ENCODE peak calls at places on chromosomes 1 and 21, in six cellular contexts. M is IMR-90, Q is PC-9, F is PC-3, E is keratinocyte, O is GM23248. V is an unnamed sample.

GRCh38 chr1:67766117-67766978 is 66.9 kb downstream of the GNG12 start:
- DNase-seq in Q (peak; percentile 44), F (peak; percentile 62), M (peak; percentile 94), E (no peak), O (peak; percentile 98), V (peak; percentile 77)

GRCh38 chr21:44024895-44025353 is 12.8 kb downstream of the TRAPPC10 start:
- DNase-seq in Q (no peak), F (no peak), O (peak; percentile 87), E (no peak), M (peak; percentile 67), V (peak; percentile 43)

GRCh38 chr1:78254517-78254916 is 208.8 kb downstream of the GIPC2 start:
- DNase-seq in F (peak; percentile 96), E (no peak), Q (no peak), O (peak; percentile 79), M (peak; percentile 80), V (no peak)

GRCh38 chr1:170700842-170701305 is 36.9 kb downstream of the PRRX1 start:
- DNase-seq in F (no peak), E (no peak), M (peak; percentile 61), Q (no peak), O (peak; percentile 66), V (no peak)

GRCh38 chr1:25099343-25099951 is 132.9 kb downstream of the SYF2 start:
- DNase-seq in M (no peak), F (no peak), O (no peak), Q (no peak), E (no peak), V (no peak)

GRCh38 chr1:27601771-27602509 is 2.0 kb downstream of the AHDC1 start:
- DNase-seq in M (no peak), E (no peak), O (peak; percentile 68), F (peak; percentile 27), Q (peak; percentile 69), V (no peak)

GRCh38 chr1:157034137-157034800 is 11.3 kb downstream of the ARHGEF11 start:
- DNase-seq in O (peak; percentile 27), Q (no peak), M (peak; percentile 22), E (no peak), F (no peak), V (no peak)

GRCh38 chr21:35323947-35324346 is 274.8 kb upstream of the RUNX1 start:
- DNase-seq in F (no peak), M (no peak), E (no peak), Q (no peak), O (peak; percentile 54), V (no peak)

GRCh38 chr1:1345384-1345783 is 3.8 kb downstream of the DVL1 start:
- DNase-seq in Q (peak; percentile 71), O (no peak), F (peak; percentile 71), M (no peak), E (no peak), V (no peak)

GRCh38 chr1:43764581-43764980 is 57.2 kb downstream of the ST3GAL3 start:
- DNase-seq in M (no peak), F (no peak), E (no peak), Q (no peak), O (no peak), V (peak; percentile 28)

GRCh38 chr1:42334240-42335049 is 590 bp downstream of the FOXJ3 start:
- DNase-seq in Q (peak; percentile 56), O (peak; percentile 82), M (peak; percentile 43), F (peak; percentile 55), E (no peak), V (peak; percentile 65)

GRCh38 chr21:27300770-27301169 is 333.9 kb upstream of the ADAMTS5 start:
- DNase-seq in Q (no peak), M (peak; percentile 89), O (peak; percentile 78), E (no peak), F (no peak), V (no peak)

GRCh38 chr1:67020304-67020703 is 33.6 kb downstream of the SLC35D1 start:
- DNase-seq in F (no peak), M (peak; percentile 75), E (no peak), O (peak; percentile 55), Q (no peak), V (no peak)

GRCh38 chr1:202801169-202801568 is 7.1 kb downstream of the KDM5B start:
- DNase-seq in F (no peak), O (no peak), Q (no peak), E (no peak), M (no peak), V (no peak)
- H4K20me1 ChIP-seq in F (peaks cover 6% of the 10 kb centered on the region), O (peaks cover 56% of the 10 kb centered on the region), Q (peaks cover 78% of the 10 kb centered on the region), E (peaks cover 39% of the 10 kb centered on the region), M (peaks cover 97% of the 10 kb centered on the region), V (peaks cover 77% of the 10 kb centered on the region)

DNA sequence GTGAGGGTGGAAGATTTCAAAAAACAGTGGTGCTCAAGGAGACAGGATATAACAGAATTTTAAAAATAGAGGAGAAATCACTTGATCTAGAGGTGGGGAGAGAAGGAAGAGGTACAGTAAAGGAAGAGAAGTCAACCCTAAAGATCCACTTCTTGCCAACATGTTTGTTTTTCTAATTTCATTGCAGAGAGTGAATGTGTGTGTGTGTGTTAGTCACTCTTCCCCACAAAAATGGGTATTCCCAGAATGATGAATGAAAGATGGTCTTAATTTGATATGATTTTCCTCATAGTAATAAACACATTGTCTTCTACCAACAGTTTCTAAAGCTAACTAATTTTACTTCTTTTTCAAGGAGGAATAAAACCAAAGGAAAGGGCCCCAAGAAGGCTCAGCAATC is 74.2 kb upstream of the NGF start:
- DNase-seq in E (no peak), M (peak; percentile 43), F (no peak), O (peak; percentile 27), Q (no peak), V (no peak)
- H4K20me1 ChIP-seq in E (no peaks in the 10 kb centered on the region), M (no peaks in the 10 kb centered on the region), F (no peaks in the 10 kb centered on the region), O (no peaks in the 10 kb centered on the region), Q (no peaks in the 10 kb centered on the region), V (no peaks in the 10 kb centered on the region)

GRCh38 chr1:155513300-155513926 is 49.2 kb downstream of the ASH1L start:
- DNase-seq in E (no peak), O (peak; percentile 85), M (peak; percentile 79), Q (no peak), F (peak; percentile 33), V (no peak)

GRCh38 chr1:155504207-155504606 is 58.4 kb downstream of the ASH1L start:
- DNase-seq in M (peak; percentile 42), E (no peak), F (peak; percentile 63), Q (no peak), O (peak; percentile 53), V (peak; percentile 60)

GRCh38 chr1:155509064-155509463 is 53.5 kb downstream of the ASH1L start:
- DNase-seq in O (no peak), Q (no peak), F (no peak), E (no peak), M (no peak), V (no peak)

GRCh38 chr1:155507960-155508359 is 54.6 kb downstream of the ASH1L start:
- DNase-seq in O (no peak), Q (no peak), E (no peak), M (no peak), F (no peak), V (no peak)
- H4K20me1 ChIP-seq in O (peaks cover 6% of the 10 kb centered on the region), Q (peaks cover 24% of the 10 kb centered on the region), E (peaks cover 5% of the 10 kb centered on the region), M (peaks cover 26% of the 10 kb centered on the region), F (peaks cover 5% of the 10 kb centered on the region), V (peaks cover 23% of the 10 kb centered on the region)

GRCh38 chr1:57218487-57219079 is 205.3 kb downstream of the DAB1 start:
- DNase-seq in F (no peak), O (no peak), M (peak; percentile 12), Q (no peak), E (no peak), V (peak; percentile 40)

GRCh38 chr1:57217905-57218304 is 206.0 kb downstream of the DAB1 start:
- DNase-seq in O (no peak), Q (no peak), E (no peak), M (no peak), F (no peak), V (no peak)

GRCh38 chr1:57222307-57222706 is 201.6 kb downstream of the DAB1 start:
- DNase-seq in M (no peak), E (no peak), F (no peak), Q (no peak), O (peak; percentile 20), V (no peak)

DNA sequence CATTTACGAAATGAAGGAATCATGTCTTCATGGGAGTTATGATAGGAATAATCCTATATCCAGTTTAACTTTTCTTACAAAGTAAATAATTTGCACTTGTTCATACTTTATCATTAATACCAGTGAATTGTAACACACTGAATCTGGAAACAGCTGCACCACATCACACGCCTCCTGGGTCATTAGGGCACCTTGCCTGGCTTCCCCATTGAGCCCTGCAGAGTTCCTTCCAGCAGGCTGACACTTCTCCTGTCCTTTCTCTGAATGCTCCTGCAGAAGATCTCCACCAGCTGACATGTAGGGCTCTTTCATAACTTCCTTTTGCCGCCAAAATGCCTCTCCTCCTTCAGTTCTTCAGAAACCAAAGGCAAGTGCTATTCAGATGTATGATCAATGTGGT is 201.1 kb downstream of the DAB1 start:
- DNase-seq in F (no peak), O (no peak), M (no peak), Q (no peak), E (no peak), V (no peak)
- H4K20me1 ChIP-seq in F (no peaks in the 10 kb centered on the region), O (no peaks in the 10 kb centered on the region), M (no peaks in the 10 kb centered on the region), Q (no peaks in the 10 kb centered on the region), E (no peaks in the 10 kb centered on the region), V (no peaks in the 10 kb centered on the region)

GRCh38 chr1:19400875-19401854 is 84.2 kb downstream of the CAPZB start:
- DNase-seq in E (no peak), Q (no peak), M (no peak), O (no peak), F (no peak), V (peak; percentile 81)
- H4K20me1 ChIP-seq in E (peaks cover 16% of the 10 kb centered on the region), Q (peaks cover 7% of the 10 kb centered on the region), M (peaks cover 94% of the 10 kb centered on the region), O (no peaks in the 10 kb centered on the region), F (no peaks in the 10 kb centered on the region), V (peaks cover 36% of the 10 kb centered on the region)

V was measured in GM23338.